ENCODE peak calls at places on chromosomes 1 and 21, in ten cellular contexts. One of them, this sample, is unnamed.

GRCh38 chr1:220217383-220217988 is 54.8 kb downstream of the RAB3GAP2 start:
- DNase-seq in substantia nigra: no peak
- DNase-seq in AG09309: no peak
- DNase-seq in AG04450: no peak
- DNase-seq in AG04449: no peak
- DNase-seq in anterior cingulate cortex: no peak
- DNase-seq in H54: no peak
- DNase-seq in CD4-positive, alpha-beta memory T cell: no peak
- DNase-seq in NCI-H524 treated with DMSO at 0.1 percent for 48 hours: no peak
- DNase-seq in AG08396: no peak
- DNase-seq in this sample: no peak

GRCh38 chr1:151065089-151065645 is 5.0 kb downstream of the MLLT11 start:
- DNase-seq in substantia nigra: no peak
- DNase-seq in AG09309: no peak
- DNase-seq in AG04450: no peak
- DNase-seq in AG04449: no peak
- DNase-seq in anterior cingulate cortex: no peak
- DNase-seq in H54: no peak
- DNase-seq in CD4-positive, alpha-beta memory T cell: no peak
- DNase-seq in NCI-H524 treated with DMSO at 0.1 percent for 48 hours: no peak
- DNase-seq in AG08396: no peak
- DNase-seq in this sample: no peak

GRCh38 chr1:50420689-50421365 is 2.4 kb downstream of the DMRTA2 start:
- DNase-seq in substantia nigra: no peak
- DNase-seq in AG09309: no peak
- DNase-seq in AG04450: no peak
- DNase-seq in AG04449: no peak
- DNase-seq in anterior cingulate cortex: no peak
- DNase-seq in H54: no peak
- DNase-seq in CD4-positive, alpha-beta memory T cell: no peak
- DNase-seq in NCI-H524 treated with DMSO at 0.1 percent for 48 hours: no peak
- DNase-seq in AG08396: no peak
- DNase-seq in this sample: no peak

GRCh38 chr1:85502625-85503083 is 37.7 kb upstream of the DDAH1 start:
- DNase-seq in substantia nigra: no peak
- DNase-seq in AG09309: no peak
- DNase-seq in AG04450: peak
- DNase-seq in AG04449: no peak
- DNase-seq in anterior cingulate cortex: no peak
- DNase-seq in H54: no peak
- DNase-seq in CD4-positive, alpha-beta memory T cell: no peak
- DNase-seq in NCI-H524 treated with DMSO at 0.1 percent for 48 hours: no peak
- DNase-seq in AG08396: peak
- DNase-seq in this sample: no peak

GRCh38 chr1:71592646-71593274 is 511.9 kb upstream of the ZRANB2 start:
- DNase-seq in substantia nigra: no peak
- DNase-seq in AG09309: no peak
- DNase-seq in AG04450: no peak
- DNase-seq in AG04449: no peak
- DNase-seq in anterior cingulate cortex: no peak
- DNase-seq in H54: no peak
- DNase-seq in CD4-positive, alpha-beta memory T cell: no peak
- DNase-seq in NCI-H524 treated with DMSO at 0.1 percent for 48 hours: no peak
- DNase-seq in AG08396: no peak
- DNase-seq in this sample: no peak

GRCh38 chr1:245797592-245798366 is 643.0 kb downstream of the KIF26B start:
- DNase-seq in substantia nigra: no peak
- DNase-seq in AG09309: peak
- DNase-seq in AG04450: no peak
- DNase-seq in AG04449: no peak
- DNase-seq in anterior cingulate cortex: no peak
- DNase-seq in H54: peak
- DNase-seq in CD4-positive, alpha-beta memory T cell: no peak
- DNase-seq in NCI-H524 treated with DMSO at 0.1 percent for 48 hours: no peak
- DNase-seq in AG08396: no peak
- DNase-seq in this sample: no peak

GRCh38 chr1:244150071-244150470 is 99.0 kb downstream of the ZBTB18 start:
- DNase-seq in substantia nigra: no peak
- DNase-seq in AG09309: no peak
- DNase-seq in AG04450: no peak
- DNase-seq in AG04449: no peak
- DNase-seq in anterior cingulate cortex: no peak
- DNase-seq in H54: no peak
- DNase-seq in CD4-positive, alpha-beta memory T cell: no peak
- DNase-seq in NCI-H524 treated with DMSO at 0.1 percent for 48 hours: no peak
- DNase-seq in AG08396: no peak
- DNase-seq in this sample: no peak

GRCh38 chr1:167493372-167493771 is 25.0 kb downstream of the CD247 start:
- DNase-seq in substantia nigra: no peak
- DNase-seq in AG09309: no peak
- DNase-seq in AG04450: no peak
- DNase-seq in AG04449: no peak
- DNase-seq in anterior cingulate cortex: no peak
- DNase-seq in H54: no peak
- DNase-seq in CD4-positive, alpha-beta memory T cell: no peak
- DNase-seq in NCI-H524 treated with DMSO at 0.1 percent for 48 hours: no peak
- DNase-seq in AG08396: no peak
- DNase-seq in this sample: no peak

GRCh38 chr1:221739018-221739676 is 2.7 kb downstream of the DUSP10 start:
- DNase-seq in substantia nigra: no peak
- DNase-seq in AG09309: no peak
- DNase-seq in AG04450: no peak
- DNase-seq in AG04449: no peak
- DNase-seq in anterior cingulate cortex: no peak
- DNase-seq in H54: no peak
- DNase-seq in CD4-positive, alpha-beta memory T cell: no peak
- DNase-seq in NCI-H524 treated with DMSO at 0.1 percent for 48 hours: no peak
- DNase-seq in AG08396: no peak
- DNase-seq in this sample: no peak

GRCh38 chr1:206679738-206680211 is 4.9 kb upstream of the MAPKAPK2 start:
- DNase-seq in substantia nigra: no peak
- DNase-seq in AG09309: no peak
- DNase-seq in AG04450: no peak
- DNase-seq in AG04449: no peak
- DNase-seq in anterior cingulate cortex: no peak
- DNase-seq in H54: no peak
- DNase-seq in CD4-positive, alpha-beta memory T cell: no peak
- DNase-seq in NCI-H524 treated with DMSO at 0.1 percent for 48 hours: no peak
- DNase-seq in AG08396: no peak
- DNase-seq in this sample: no peak

GRCh38 chr1:163074716-163075284 is 5.6 kb downstream of the RGS4 start:
- DNase-seq in substantia nigra: no peak
- DNase-seq in AG09309: no peak
- DNase-seq in AG04450: no peak
- DNase-seq in AG04449: no peak
- DNase-seq in anterior cingulate cortex: no peak
- DNase-seq in H54: no peak
- DNase-seq in CD4-positive, alpha-beta memory T cell: no peak
- DNase-seq in NCI-H524 treated with DMSO at 0.1 percent for 48 hours: no peak
- DNase-seq in AG08396: no peak
- DNase-seq in this sample: no peak

GRCh38 chr1:1907098-1907736 is 7.8 kb upstream of the CALML6 start:
- DNase-seq in substantia nigra: peak
- DNase-seq in AG09309: no peak
- DNase-seq in AG04450: no peak
- DNase-seq in AG04449: no peak
- DNase-seq in anterior cingulate cortex: no peak
- DNase-seq in H54: no peak
- DNase-seq in CD4-positive, alpha-beta memory T cell: no peak
- DNase-seq in NCI-H524 treated with DMSO at 0.1 percent for 48 hours: no peak
- DNase-seq in AG08396: no peak
- DNase-seq in this sample: no peak

GRCh38 chr1:66533804-66534745 is at the start of gene SGIP1:
- DNase-seq in substantia nigra: peak
- DNase-seq in AG09309: no peak
- DNase-seq in AG04450: peak
- DNase-seq in AG04449: peak
- DNase-seq in anterior cingulate cortex: peak
- DNase-seq in H54: no peak
- DNase-seq in CD4-positive, alpha-beta memory T cell: no peak
- DNase-seq in NCI-H524 treated with DMSO at 0.1 percent for 48 hours: no peak
- DNase-seq in AG08396: peak
- DNase-seq in this sample: peak

GRCh38 chr1:81699234-81699633 is 101.5 kb upstream of the ADGRL2 start:
- DNase-seq in substantia nigra: no peak
- DNase-seq in AG09309: no peak
- DNase-seq in AG04450: no peak
- DNase-seq in AG04449: peak
- DNase-seq in anterior cingulate cortex: no peak
- DNase-seq in H54: no peak
- DNase-seq in CD4-positive, alpha-beta memory T cell: no peak
- DNase-seq in NCI-H524 treated with DMSO at 0.1 percent for 48 hours: no peak
- DNase-seq in AG08396: no peak
- DNase-seq in this sample: no peak

GRCh38 chr1:151616505-151616849 is 4.6 kb downstream of the SNX27 start:
- DNase-seq in substantia nigra: no peak
- DNase-seq in AG09309: no peak
- DNase-seq in AG04450: no peak
- DNase-seq in AG04449: no peak
- DNase-seq in anterior cingulate cortex: no peak
- DNase-seq in H54: no peak
- DNase-seq in CD4-positive, alpha-beta memory T cell: no peak
- DNase-seq in NCI-H524 treated with DMSO at 0.1 percent for 48 hours: no peak
- DNase-seq in AG08396: no peak
- DNase-seq in this sample: no peak

GRCh38 chr1:160137216-160137862 is 14.1 kb upstream of the ATP1A4 start:
- DNase-seq in substantia nigra: peak
- DNase-seq in AG09309: no peak
- DNase-seq in AG04450: no peak
- DNase-seq in AG04449: no peak
- DNase-seq in anterior cingulate cortex: no peak
- DNase-seq in H54: no peak
- DNase-seq in CD4-positive, alpha-beta memory T cell: no peak
- DNase-seq in NCI-H524 treated with DMSO at 0.1 percent for 48 hours: no peak
- DNase-seq in AG08396: no peak
- DNase-seq in this sample: no peak

GRCh38 chr1:14929547-14930223 is 223.9 kb upstream of the TMEM51 start:
- DNase-seq in substantia nigra: peak
- DNase-seq in AG09309: no peak
- DNase-seq in AG04450: no peak
- DNase-seq in AG04449: no peak
- DNase-seq in anterior cingulate cortex: no peak
- DNase-seq in H54: no peak
- DNase-seq in CD4-positive, alpha-beta memory T cell: no peak
- DNase-seq in NCI-H524 treated with DMSO at 0.1 percent for 48 hours: no peak
- DNase-seq in AG08396: peak
- DNase-seq in this sample: no peak

GRCh38 chr21:35436899-35437298 is 387.8 kb upstream of the RUNX1 start:
- DNase-seq in substantia nigra: no peak
- DNase-seq in AG09309: no peak
- DNase-seq in AG04450: no peak
- DNase-seq in AG04449: no peak
- DNase-seq in anterior cingulate cortex: no peak
- DNase-seq in H54: no peak
- DNase-seq in CD4-positive, alpha-beta memory T cell: no peak
- DNase-seq in NCI-H524 treated with DMSO at 0.1 percent for 48 hours: no peak
- DNase-seq in AG08396: no peak
- DNase-seq in this sample: no peak

GRCh38 chr1:22207605-22208264 is 64.8 kb upstream of the WNT4 start:
- DNase-seq in substantia nigra: no peak
- DNase-seq in AG09309: no peak
- DNase-seq in AG04450: no peak
- DNase-seq in AG04449: no peak
- DNase-seq in anterior cingulate cortex: no peak
- DNase-seq in H54: no peak
- DNase-seq in CD4-positive, alpha-beta memory T cell: no peak
- DNase-seq in NCI-H524 treated with DMSO at 0.1 percent for 48 hours: peak
- DNase-seq in AG08396: no peak
- DNase-seq in this sample: no peak

GRCh38 chr1:162716123-162716522 is 74.4 kb upstream of the HSD17B7 start:
- DNase-seq in substantia nigra: no peak
- DNase-seq in AG09309: no peak
- DNase-seq in AG04450: no peak
- DNase-seq in AG04449: no peak
- DNase-seq in anterior cingulate cortex: no peak
- DNase-seq in H54: no peak
- DNase-seq in CD4-positive, alpha-beta memory T cell: no peak
- DNase-seq in NCI-H524 treated with DMSO at 0.1 percent for 48 hours: no peak
- DNase-seq in AG08396: no peak
- DNase-seq in this sample: no peak

GRCh38 chr21:33971492-33972013 is 55.9 kb upstream of the ATP5PO start:
- DNase-seq in substantia nigra: no peak
- DNase-seq in AG09309: no peak
- DNase-seq in AG04450: no peak
- DNase-seq in AG04449: peak
- DNase-seq in anterior cingulate cortex: no peak
- DNase-seq in H54: no peak
- DNase-seq in CD4-positive, alpha-beta memory T cell: no peak
- DNase-seq in NCI-H524 treated with DMSO at 0.1 percent for 48 hours: no peak
- DNase-seq in AG08396: no peak
- DNase-seq in this sample: no peak

GRCh38 chr1:9539829-9540550 is 725 bp downstream of the SLC25A33 start:
- DNase-seq in substantia nigra: peak
- DNase-seq in AG09309: no peak
- DNase-seq in AG04450: no peak
- DNase-seq in AG04449: no peak
- DNase-seq in anterior cingulate cortex: no peak
- DNase-seq in H54: peak
- DNase-seq in CD4-positive, alpha-beta memory T cell: no peak
- DNase-seq in NCI-H524 treated with DMSO at 0.1 percent for 48 hours: no peak
- DNase-seq in AG08396: peak
- DNase-seq in this sample: peak